ENCODE peak calls at places on chromosome 19, in six cellular contexts. G, T, Q, K, Y and M are unnamed samples.

GRCh38 chr19:40542197-40542859 is 34.3 kb upstream of the SHKBP1 start:
- DNase-seq in G (no peak), T (no peak), Q (no peak), K (peak; percentile 95), Y (no peak), M (no peak)

GRCh38 chr19:3056454-3057016 is 5.8 kb downstream of the TLE5 start:
- DNase-seq in G (no peak), T (no peak), Q (no peak), K (no peak), Y (no peak), M (no peak)

GRCh38 chr19:35779033-35779432 is 3.7 kb downstream of the ARHGAP33 start:
- DNase-seq in G (no peak), T (no peak), Q (no peak), K (no peak), Y (no peak), M (no peak)

GRCh38 chr19:48752511-48753365 is at the start of gene FUT1:
- DNase-seq in G (peak; percentile 97), T (no peak), Q (peak; percentile 60), K (peak; percentile 89), Y (no peak), M (no peak)

GRCh38 chr19:56314018-56314583 is 538 bp downstream of the ZSCAN5A start:
- DNase-seq in G (peak; percentile 4), T (peak; percentile 11), Q (no peak), K (no peak), Y (no peak), M (no peak)

GRCh38 chr19:40774916-40775631 is at the start of gene MIA:
- DNase-seq in G (peak; percentile 64), T (no peak), Q (no peak), K (no peak), Y (no peak), M (no peak)

GRCh38 chr19:27722625-27723024 is 1490.3 kb downstream of the UQCRFS1 start:
- DNase-seq in G (no peak), T (no peak), Q (no peak), K (no peak), Y (no peak), M (no peak)

GRCh38 chr19:17242431-17243208 is 3.1 kb downstream of the NR2F6 start:
- DNase-seq in G (no peak), T (no peak), Q (no peak), K (no peak), Y (no peak), M (no peak)

GRCh38 chr19:39310558-39311311 is 9.9 kb downstream of the LRFN1 start:
- DNase-seq in G (no peak), T (no peak), Q (no peak), K (no peak), Y (no peak), M (no peak)

GRCh38 chr19:48539503-48540096 is 12.4 kb upstream of the SULT2B1 start:
- DNase-seq in G (no peak), T (no peak), Q (no peak), K (no peak), Y (peak; percentile 33), M (no peak)

GRCh38 chr19:23817519-23817918 is 58.8 kb upstream of the ZNF681 start:
- DNase-seq in G (no peak), T (peak; percentile 6), Q (peak; percentile 75), K (no peak), Y (no peak), M (no peak)

GRCh38 chr19:49157445-49158224 is at the start of gene TRPM4:
- DNase-seq in G (peak; percentile 98), T (peak; percentile 80), Q (peak; percentile 77), K (peak; percentile 98), Y (peak; percentile 72), M (peak; percentile 54)

GRCh38 chr19:20103091-20103501 is 25.3 kb downstream of the ZNF90 start:
- DNase-seq in G (no peak), T (no peak), Q (no peak), K (no peak), Y (no peak), M (no peak)

GRCh38 chr19:39138221-39139211 is 12.9 kb downstream of the PAK4 start:
- DNase-seq in G (no peak), T (no peak), Q (no peak), K (no peak), Y (no peak), M (no peak)

GRCh38 chr19:51546650-51547396 is 15.4 kb upstream of the SIGLEC6 start:
- DNase-seq in G (peak; percentile 57), T (no peak), Q (peak; percentile 32), K (no peak), Y (no peak), M (no peak)

GRCh38 chr19:1651061-1651547 is 1.3 kb downstream of the TCF3 start:
- DNase-seq in G (no peak), T (no peak), Q (peak; percentile 74), K (no peak), Y (no peak), M (no peak)